ENCODE peak calls at places on chromosomes 13 and 19, in nine cellular contexts. F is renal cortical epithelial cell; Y is T follicular helper cell; H is NCI-H1092; I is stimulated activated naive CD8-positive, alpha-beta T cell treated with anti-CD3 and anti-CD28 coated beads, Interleukin-15, amount 100 ng/mL, for 72 hours; C is cardiac fibroblast; Z is smooth muscle cell of the brain vasculature; R is fibroblast of the conjunctiva; D is left ventricle myocardium inferior. E is an unnamed sample.

GRCh38 chr19:55624109-55625003 is at the start of gene ZNF784:
- DNase-seq in F (peak; percentile 67), Y (peak; percentile 94), H (peak; percentile 87), I (peak; percentile 93), C (peak; percentile 96), Z (peak; percentile 83), R (peak; percentile 89), D (peak; percentile 92), E (peak; percentile 91)

GRCh38 chr13:27969073-27969865 is at the start of gene CDX2:
- DNase-seq in F (no peak), Y (no peak), H (no peak), I (no peak), C (no peak), Z (no peak), R (no peak), D (no peak), E (no peak)

GRCh38 chr13:74136089-74136658 is 2.0 kb upstream of the KLF12 start:
- DNase-seq in F (peak; percentile 26), Y (no peak), H (no peak), I (peak; percentile 24), C (peak; percentile 59), Z (no peak), R (no peak), D (peak; percentile 31), E (no peak)

GRCh38 chr13:64993514-64994164 is 2236.5 kb downstream of the PCDH9 start:
- DNase-seq in F (no peak), Y (no peak), H (no peak), I (no peak), C (no peak), Z (no peak), R (no peak), D (no peak), E (no peak)

GRCh38 chr19:46497773-46498172 is 2.1 kb upstream of the PNMA8B start:
- DNase-seq in F (no peak), Y (no peak), H (no peak), I (no peak), C (no peak), Z (no peak), R (no peak), D (no peak), E (no peak)

GRCh38 chr13:46165485-46166220 is 16.3 kb downstream of the LCP1 start:
- DNase-seq in F (peak; percentile 78), Y (no peak), H (no peak), I (peak; percentile 79), C (no peak), Z (no peak), R (no peak), D (no peak), E (no peak)

GRCh38 chr19:52351512-52351911 is 15.5 kb downstream of the ZNF610 start:
- DNase-seq in F (no peak), Y (no peak), H (no peak), I (no peak), C (no peak), Z (no peak), R (no peak), D (no peak), E (no peak)

GRCh38 chr19:5961969-5962945 is 15.7 kb downstream of the RANBP3 start:
- DNase-seq in F (no peak), Y (peak; percentile 75), H (peak; percentile 95), I (peak; percentile 73), C (peak; percentile 75), Z (peak; percentile 83), R (no peak), D (peak; percentile 43), E (peak; percentile 54)

GRCh38 chr13:31468114-31468902 is 268.5 kb downstream of the B3GLCT start:
- DNase-seq in F (no peak), Y (no peak), H (no peak), I (no peak), C (no peak), Z (no peak), R (no peak), D (no peak), E (no peak)

GRCh38 chr19:33767898-33768413 is 28.7 kb upstream of the KCTD15 start:
- DNase-seq in F (no peak), Y (no peak), H (no peak), I (no peak), C (peak; percentile 24), Z (no peak), R (no peak), D (no peak), E (no peak)

GRCh38 chr13:105341758-105342157 is 1193.7 kb downstream of the EFNB2 start:
- DNase-seq in F (no peak), Y (no peak), H (no peak), I (no peak), C (no peak), Z (no peak), R (no peak), D (no peak), E (no peak)

GRCh38 chr19:44588753-44589112 is 24.6 kb upstream of the IGSF23 start:
- DNase-seq in F (peak; percentile 74), Y (no peak), H (no peak), I (no peak), C (no peak), Z (no peak), R (no peak), D (no peak), E (no peak)

GRCh38 chr13:99442273-99442895 is 58.9 kb upstream of the TM9SF2 start:
- DNase-seq in F (peak; percentile 45), Y (peak; percentile 44), H (peak; percentile 46), I (peak; percentile 44), C (peak; percentile 68), Z (no peak), R (peak; percentile 28), D (no peak), E (peak; percentile 43)

GRCh38 chr13:47680752-47681151 is 320.3 kb downstream of the SUCLA2 start:
- DNase-seq in F (peak; percentile 36), Y (no peak), H (no peak), I (no peak), C (peak; percentile 46), Z (no peak), R (no peak), D (no peak), E (no peak)

GRCh38 chr19:46787040-46787330 is 1.4 kb downstream of the SLC1A5 start:
- DNase-seq in F (no peak), Y (no peak), H (no peak), I (no peak), C (no peak), Z (no peak), R (no peak), D (no peak), E (no peak)

GRCh38 chr13:48302920-48303330 is 626 bp upstream of the RB1 start:
- DNase-seq in F (peak; percentile 54), Y (no peak), H (no peak), I (no peak), C (no peak), Z (no peak), R (no peak), D (no peak), E (no peak)

GRCh38 chr13:94419304-94419943 is 60.1 kb downstream of the DCT start:
- DNase-seq in F (peak; percentile 59), Y (no peak), H (no peak), I (peak; percentile 63), C (peak; percentile 61), Z (peak; percentile 9), R (peak; percentile 33), D (no peak), E (peak; percentile 10)

GRCh38 chr13:107192289-107192688 is 624.4 kb upstream of the ARGLU1 start:
- DNase-seq in F (peak; percentile 97), Y (no peak), H (peak; percentile 34), I (no peak), C (no peak), Z (no peak), R (no peak), D (no peak), E (no peak)

GRCh38 chr13:47215741-47216140 is 318.9 kb upstream of the HTR2A start:
- DNase-seq in F (peak; percentile 84), Y (no peak), H (no peak), I (no peak), C (peak; percentile 88), Z (peak; percentile 45), R (peak; percentile 59), D (no peak), E (no peak)

GRCh38 chr13:28558567-28558966 is 63.6 kb upstream of the FLT1 start:
- DNase-seq in F (peak; percentile 33), Y (no peak), H (no peak), I (no peak), C (peak; percentile 24), Z (no peak), R (no peak), D (peak; percentile 24), E (no peak)

GRCh38 chr19:29393915-29394460 is 131.8 kb upstream of the VSTM2B start:
- DNase-seq in F (no peak), Y (no peak), H (no peak), I (no peak), C (no peak), Z (no peak), R (no peak), D (no peak), E (no peak)

GRCh38 chr13:75687145-75687763 is 51.1 kb downstream of the LMO7 start:
- DNase-seq in F (peak; percentile 56), Y (no peak), H (no peak), I (no peak), C (peak; percentile 72), Z (no peak), R (peak; percentile 44), D (no peak), E (no peak)

GRCh38 chr13:106507560-106508274 is 27.7 kb downstream of the EFNB2 start:
- DNase-seq in F (peak; percentile 81), Y (no peak), H (no peak), I (no peak), C (peak; percentile 89), Z (peak; percentile 59), R (peak; percentile 70), D (no peak), E (no peak)

GRCh38 chr19:4038057-4038456 is 28.6 kb downstream of the ZBTB7A start:
- DNase-seq in F (no peak), Y (no peak), H (no peak), I (no peak), C (no peak), Z (no peak), R (no peak), D (no peak), E (no peak)